ENCODE peak calls at places on chromosomes 5 and 9, in six cellular contexts. M is A549, J is HCT116, I is GM12878, U is H1, W is IMR-90. A is an unnamed sample.

GRCh38 chr9:134333234-134333873 is 7.1 kb downstream of the RXRA start:
- DNase-seq in W (no peak), I (no peak), M (no peak), U (no peak), J (no peak), A (peak; percentile 87)

GRCh38 chr5:68739752-68740151 is 354.1 kb upstream of the SLC30A5 start:
- DNase-seq in J (no peak), I (peak; percentile 28), M (no peak), U (no peak), W (no peak), A (no peak)

GRCh38 chr9:107465467-107466451 is 23.8 kb downstream of the KLF4 start:
- DNase-seq in I (no peak), M (peak; percentile 84), U (peak; percentile 80), J (no peak), W (peak; percentile 33), A (no peak)

GRCh38 chr9:106639873-106640568 is 222.9 kb upstream of the ZNF462 start:
- DNase-seq in I (no peak), M (no peak), J (no peak), W (no peak), U (no peak), A (no peak)

GRCh38 chr5:2391566-2391965 is 359.9 kb downstream of the IRX2 start:
- DNase-seq in J (no peak), U (no peak), M (no peak), W (no peak), I (no peak), A (no peak)

GRCh38 chr9:86720893-86721698 is 226.2 kb downstream of the GAS1 start:
- DNase-seq in J (no peak), W (no peak), M (no peak), I (no peak), U (no peak), A (no peak)

GRCh38 chr9:127537014-127537413 is 75.1 kb upstream of the STXBP1 start:
- DNase-seq in U (no peak), W (peak; percentile 83), J (no peak), M (no peak), I (no peak), A (no peak)

GRCh38 chr5:78112931-78113330 is 181.6 kb downstream of the AP3B1 start:
- DNase-seq in U (no peak), J (no peak), I (no peak), M (no peak), W (no peak), A (no peak)

GRCh38 chr5:135901633-135902032 is 6.0 kb upstream of the IL9 start:
- DNase-seq in J (no peak), U (no peak), I (no peak), M (no peak), W (no peak), A (no peak)

GRCh38 chr9:129624947-129625346 is 1.0 kb upstream of the NTMT1 start:
- DNase-seq in U (no peak), M (no peak), I (no peak), W (peak; percentile 32), J (no peak), A (peak; percentile 66)

GRCh38 chr9:81716409-81716808 is 27.1 kb upstream of the TLE1 start:
- DNase-seq in U (no peak), J (no peak), M (no peak), W (peak; percentile 64), I (no peak), A (no peak)

GRCh38 chr5:10649518-10650410 is 85.9 kb downstream of the ANKRD33B start:
- DNase-seq in I (no peak), J (no peak), U (peak; percentile 69), W (no peak), M (no peak), A (no peak)

GRCh38 chr5:138975098-138975847 is 100.1 kb upstream of the LRRTM2 start:
- DNase-seq in U (no peak), W (peak; percentile 84), J (no peak), M (no peak), I (no peak), A (no peak)

GRCh38 chr5:32836176-32836575 is 125.1 kb downstream of the NPR3 start:
- DNase-seq in J (no peak), M (no peak), I (no peak), U (no peak), W (peak; percentile 57), A (no peak)

GRCh38 chr5:142108432-142109355 is at the start of gene NDFIP1:
- DNase-seq in U (peak; percentile 91), W (peak; percentile 60), I (no peak), J (peak; percentile 28), M (peak; percentile 67), A (peak; percentile 54)

GRCh38 chr5:98735806-98736507 is 37.5 kb upstream of the RGMB start:
- DNase-seq in U (no peak), W (peak; percentile 87), I (no peak), J (no peak), M (no peak), A (no peak)

GRCh38 chr9:134658378-134658955 is 16.9 kb downstream of the COL5A1 start:
- DNase-seq in W (no peak), M (no peak), J (no peak), U (peak; percentile 54), I (no peak), A (no peak)

GRCh38 chr9:16245756-16246440 is 624.6 kb downstream of the BNC2 start:
- DNase-seq in J (no peak), I (no peak), W (peak; percentile 20), M (no peak), U (no peak), A (no peak)

GRCh38 chr9:84945878-84946538 is 276.5 kb downstream of the NTRK2 start:
- DNase-seq in J (no peak), I (no peak), U (no peak), W (no peak), M (no peak), A (no peak)

GRCh38 chr9:96383165-96383939 is at the start of gene SLC35D2:
- DNase-seq in J (no peak), U (peak; percentile 74), W (peak; percentile 32), I (no peak), M (peak; percentile 67), A (peak; percentile 73)

GRCh38 chr5:167720676-167721260 is 570.7 kb upstream of the WWC1 start:
- DNase-seq in M (no peak), U (no peak), I (no peak), J (no peak), W (peak; percentile 83), A (no peak)

GRCh38 chr5:94830520-94830919 is 212.1 kb downstream of the SLF1 start:
- DNase-seq in I (no peak), M (no peak), U (no peak), J (peak; percentile 8), W (no peak), A (no peak)

GRCh38 chr9:87276851-87277251 is 220.8 kb upstream of the DAPK1 start:
- DNase-seq in W (peak; percentile 39), U (no peak), M (no peak), I (no peak), J (no peak), A (no peak)

GRCh38 chr9:132412089-132412488 is 2.1 kb downstream of the CFAP77 start:
- DNase-seq in W (no peak), J (peak; percentile 8), U (peak; percentile 69), M (no peak), I (no peak), A (peak; percentile 10)

GRCh38 chr9:4306788-4307144 is 6.9 kb upstream of the GLIS3 start:
- DNase-seq in J (no peak), U (no peak), W (no peak), M (no peak), I (no peak), A (no peak)
- TF ChIP-seq CEBPB in J (no peak), U (no peak), W (peak; percentile 90), M (peak; percentile 77), I (no peak), A (peak; percentile 41)

DNA sequence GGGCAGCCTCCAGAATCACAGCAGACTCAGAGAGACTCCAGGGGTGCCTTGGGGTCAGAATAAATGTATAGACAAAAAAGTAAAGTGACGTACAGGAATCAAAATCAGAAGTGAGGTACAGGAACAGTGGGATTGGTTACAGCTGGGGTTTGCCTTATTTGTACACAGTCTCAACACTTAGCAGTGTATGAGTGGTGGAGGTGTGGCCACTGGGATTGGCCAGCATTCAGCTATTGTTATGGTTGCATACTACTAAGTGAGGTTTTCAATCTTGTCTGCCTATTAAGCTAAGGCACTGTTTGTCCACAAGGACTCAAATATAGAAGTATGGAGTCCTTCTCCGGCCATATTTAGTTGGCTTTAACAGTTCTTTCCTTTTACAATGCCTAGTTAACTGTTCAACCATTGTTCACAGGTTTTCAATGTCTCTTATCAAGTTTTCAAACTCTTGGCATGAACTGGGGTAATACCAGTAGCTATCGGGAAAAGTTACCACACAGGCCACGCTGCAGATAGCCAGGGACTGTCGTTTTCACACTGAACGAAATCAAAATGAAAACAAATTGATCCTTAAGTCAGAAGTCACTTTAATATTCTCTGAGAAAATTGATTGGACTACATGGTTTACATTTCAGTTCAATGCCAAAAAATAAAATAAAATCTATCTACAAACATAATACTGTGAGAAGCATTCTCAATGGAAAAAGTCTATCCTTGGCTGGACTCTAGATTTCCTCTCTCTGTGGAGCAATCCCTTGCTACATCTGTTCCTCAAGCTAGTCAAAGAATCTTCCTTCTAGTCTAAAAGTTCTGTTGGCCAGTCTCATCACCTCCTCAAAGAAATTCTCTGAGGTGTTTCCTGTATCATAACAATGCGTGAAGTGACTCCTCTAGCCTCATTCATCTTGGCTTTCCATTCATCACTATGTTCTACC is 176.1 kb upstream of the FREM1 start:
- DNase-seq in W (no peak), J (no peak), M (no peak), U (no peak), I (no peak), A (no peak)
- TF ChIP-seq CEBPB in W (no peak), J (no peak), M (no peak), U (no peak), I (no peak), A (no peak)

GRCh38 chr5:158013303-158013702 is 154.4 kb upstream of the CLINT1 start:
- DNase-seq in W (no peak), M (no peak), I (no peak), U (peak; percentile 54), J (no peak), A (no peak)
- TF ChIP-seq CEBPB in W (no peak), M (no peak), I (no peak), U (peak; percentile 47), J (no peak), A (no peak)

GRCh38 chr5:17223375-17224185 is 6.1 kb downstream of the BASP1 start:
- DNase-seq in M (no peak), U (no peak), I (no peak), J (no peak), W (no peak), A (no peak)
- TF ChIP-seq CEBPB in M (no peak), U (no peak), I (no peak), J (no peak), W (no peak), A (no peak)

A was measured in HepG2.